ENCODE peak calls at places on chromosomes 6 and 20, in four cellular contexts. One of them, this sample, is unnamed.

GRCh38 chr20:17109307-17109706 is 117.5 kb upstream of the PCSK2 start:
- DNase-seq in WTC11: no peak
- DNase-seq in K562: no peak
- DNase-seq in HepG2: no peak
- DNase-seq in this sample: no peak

GRCh38 chr20:51784299-51784698 is 16.1 kb upstream of the ATP9A start:
- DNase-seq in WTC11: no peak
- DNase-seq in K562: no peak
- DNase-seq in HepG2: no peak
- DNase-seq in this sample: no peak

GRCh38 chr6:132131777-132132176 is 180.6 kb upstream of the CCN2 start:
- DNase-seq in WTC11: no peak
- DNase-seq in K562: no peak
- DNase-seq in HepG2: peak
- DNase-seq in this sample: peak

GRCh38 chr6:17867880-17868279 is 119.6 kb downstream of the KIF13A start:
- DNase-seq in WTC11: no peak
- DNase-seq in K562: no peak
- DNase-seq in HepG2: peak
- DNase-seq in this sample: no peak

GRCh38 chr6:169912266-169913095 is 161.1 kb downstream of the ERMARD start:
- DNase-seq in WTC11: no peak
- DNase-seq in K562: no peak
- DNase-seq in HepG2: no peak
- DNase-seq in this sample: no peak

GRCh38 chr6:25961619-25962367 is 809 bp upstream of the TRIM38 start:
- DNase-seq in WTC11: no peak
- DNase-seq in K562: peak
- DNase-seq in HepG2: peak
- DNase-seq in this sample: peak

GRCh38 chr6:5179917-5180316 is 80.8 kb downstream of the LYRM4 start:
- DNase-seq in WTC11: no peak
- DNase-seq in K562: no peak
- DNase-seq in HepG2: no peak
- DNase-seq in this sample: no peak

GRCh38 chr20:1430004-1430451 is 36.6 kb downstream of the NSFL1C start:
- DNase-seq in WTC11: no peak
- DNase-seq in K562: no peak
- DNase-seq in HepG2: no peak
- DNase-seq in this sample: no peak

GRCh38 chr20:5919634-5920544 is 30.4 kb downstream of the TRMT6 start:
- DNase-seq in WTC11: no peak
- DNase-seq in K562: no peak
- DNase-seq in HepG2: no peak
- DNase-seq in this sample: no peak

GRCh38 chr20:34111057-34111711 is 859 bp downstream of the EIF2S2 start:
- DNase-seq in WTC11: no peak
- DNase-seq in K562: no peak
- DNase-seq in HepG2: no peak
- DNase-seq in this sample: no peak

GRCh38 chr6:152110878-152111820 is 303.7 kb downstream of the ESR1 start:
- DNase-seq in WTC11: no peak
- DNase-seq in K562: no peak
- DNase-seq in HepG2: no peak
- DNase-seq in this sample: no peak

GRCh38 chr6:80227545-80227944 is 121.1 kb downstream of the BCKDHB start:
- DNase-seq in WTC11: no peak
- DNase-seq in K562: no peak
- DNase-seq in HepG2: no peak
- DNase-seq in this sample: no peak

GRCh38 chr6:81614292-81614691 is 138.2 kb downstream of the TENT5A start:
- DNase-seq in WTC11: no peak
- DNase-seq in K562: no peak
- DNase-seq in HepG2: peak
- DNase-seq in this sample: peak

GRCh38 chr6:134531611-134532010 is 213.7 kb upstream of the SGK1 start:
- DNase-seq in WTC11: no peak
- DNase-seq in K562: no peak
- DNase-seq in HepG2: no peak
- DNase-seq in this sample: no peak

GRCh38 chr20:23343590-23343989 is 7.0 kb upstream of the NXT1 start:
- DNase-seq in WTC11: no peak
- DNase-seq in K562: no peak
- DNase-seq in HepG2: no peak
- DNase-seq in this sample: no peak

GRCh38 chr20:50318709-50319108 is 128.1 kb downstream of the CEBPB start:
- DNase-seq in WTC11: no peak
- DNase-seq in K562: peak
- DNase-seq in HepG2: no peak
- DNase-seq in this sample: no peak

GRCh38 chr6:56729719-56730118 is 87.0 kb upstream of the DST start:
- DNase-seq in WTC11: no peak
- DNase-seq in K562: no peak
- DNase-seq in HepG2: no peak
- DNase-seq in this sample: no peak

GRCh38 chr6:53986165-53986720 is 125.0 kb upstream of the MLIP start:
- DNase-seq in WTC11: peak
- DNase-seq in K562: no peak
- DNase-seq in HepG2: peak
- DNase-seq in this sample: peak

GRCh38 chr6:15312500-15312899 is 66.6 kb downstream of the JARID2 start:
- DNase-seq in WTC11: no peak
- DNase-seq in K562: no peak
- DNase-seq in HepG2: no peak
- DNase-seq in this sample: no peak

GRCh38 chr6:42405025-42405424 is 46.7 kb downstream of the TRERF1 start:
- DNase-seq in WTC11: no peak
- DNase-seq in K562: no peak
- DNase-seq in HepG2: no peak
- DNase-seq in this sample: no peak
- TF ChIP-seq HMGXB4 in WTC11: no peak
- TF ChIP-seq HMGXB4 in K562: no peak
- TF ChIP-seq HMGXB4 in HepG2: no peak
- TF ChIP-seq HMGXB4 in this sample: no peak

GRCh38 chr20:4885877-4886276 is 115.4 kb downstream of the SLC23A2 start:
- DNase-seq in WTC11: no peak
- DNase-seq in K562: no peak
- DNase-seq in HepG2: no peak
- DNase-seq in this sample: no peak

GRCh38 chr20:4886771-4887527 is 114.4 kb downstream of the SLC23A2 start:
- DNase-seq in WTC11: no peak
- DNase-seq in K562: no peak
- DNase-seq in HepG2: no peak
- DNase-seq in this sample: no peak

GRCh38 chr20:4883546-4883945 is 117.8 kb downstream of the SLC23A2 start:
- DNase-seq in WTC11: no peak
- DNase-seq in K562: no peak
- DNase-seq in HepG2: no peak
- DNase-seq in this sample: no peak

GRCh38 chr20:4880051-4880450 is 121.3 kb downstream of the SLC23A2 start:
- DNase-seq in WTC11: no peak
- DNase-seq in K562: no peak
- DNase-seq in HepG2: no peak
- DNase-seq in this sample: no peak

GRCh38 chr20:4883051-4883450 is 118.3 kb downstream of the SLC23A2 start:
- DNase-seq in WTC11: no peak
- DNase-seq in K562: no peak
- DNase-seq in HepG2: no peak
- DNase-seq in this sample: no peak
- TF ChIP-seq HMGXB4 in WTC11: no peak
- TF ChIP-seq HMGXB4 in K562: no peak
- TF ChIP-seq HMGXB4 in HepG2: no peak
- TF ChIP-seq HMGXB4 in this sample: no peak

GRCh38 chr6:114739656-114740055 is 396.8 kb upstream of the HS3ST5 start:
- DNase-seq in WTC11: no peak
- DNase-seq in K562: no peak
- DNase-seq in HepG2: no peak
- DNase-seq in this sample: no peak
- TF ChIP-seq HMGXB4 in WTC11: no peak
- TF ChIP-seq HMGXB4 in K562: no peak
- TF ChIP-seq HMGXB4 in HepG2: no peak
- TF ChIP-seq HMGXB4 in this sample: no peak

DNA sequence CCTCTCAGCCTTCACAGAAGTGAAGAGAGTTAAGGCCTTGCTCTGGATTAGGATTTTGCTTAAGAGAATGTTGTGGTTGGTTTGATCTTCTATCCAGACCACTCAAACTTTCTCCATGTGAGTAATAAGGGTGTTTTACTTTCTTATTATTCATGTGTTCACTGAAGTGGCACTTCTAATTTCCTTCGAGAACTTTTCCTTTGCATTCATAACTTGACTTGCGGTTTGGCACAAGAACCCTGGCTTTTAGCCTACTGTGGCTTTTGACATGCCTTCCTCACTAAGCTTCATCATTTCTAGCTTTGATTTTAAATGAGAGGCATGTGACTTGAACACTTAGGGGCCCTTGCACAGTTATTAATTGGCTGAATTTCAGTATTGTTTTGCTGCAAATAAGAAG is 166.1 kb upstream of the OPRM1 start:
- DNase-seq in WTC11: no peak
- DNase-seq in K562: no peak
- DNase-seq in HepG2: no peak
- DNase-seq in this sample: no peak
- TF ChIP-seq HMGXB4 in WTC11: no peak
- TF ChIP-seq HMGXB4 in K562: no peak
- TF ChIP-seq HMGXB4 in HepG2: no peak
- TF ChIP-seq HMGXB4 in this sample: no peak

GRCh38 chr20:35601021-35601973 is 14.3 kb upstream of the SPAG4 start:
- DNase-seq in WTC11: peak
- DNase-seq in K562: peak
- DNase-seq in HepG2: peak
- DNase-seq in this sample: peak

GRCh38 chr20:35601990-35602389 is 13.6 kb upstream of the SPAG4 start:
- DNase-seq in WTC11: no peak
- DNase-seq in K562: no peak
- DNase-seq in HepG2: no peak
- DNase-seq in this sample: no peak

GRCh38 chr20:35598899-35599775 is 16.5 kb upstream of the SPAG4 start:
- DNase-seq in WTC11: peak
- DNase-seq in K562: peak
- DNase-seq in HepG2: no peak
- DNase-seq in this sample: no peak

GRCh38 chr20:35599776-35600120 is 15.9 kb upstream of the SPAG4 start:
- DNase-seq in WTC11: no peak
- DNase-seq in K562: no peak
- DNase-seq in HepG2: no peak
- DNase-seq in this sample: no peak

DNA sequence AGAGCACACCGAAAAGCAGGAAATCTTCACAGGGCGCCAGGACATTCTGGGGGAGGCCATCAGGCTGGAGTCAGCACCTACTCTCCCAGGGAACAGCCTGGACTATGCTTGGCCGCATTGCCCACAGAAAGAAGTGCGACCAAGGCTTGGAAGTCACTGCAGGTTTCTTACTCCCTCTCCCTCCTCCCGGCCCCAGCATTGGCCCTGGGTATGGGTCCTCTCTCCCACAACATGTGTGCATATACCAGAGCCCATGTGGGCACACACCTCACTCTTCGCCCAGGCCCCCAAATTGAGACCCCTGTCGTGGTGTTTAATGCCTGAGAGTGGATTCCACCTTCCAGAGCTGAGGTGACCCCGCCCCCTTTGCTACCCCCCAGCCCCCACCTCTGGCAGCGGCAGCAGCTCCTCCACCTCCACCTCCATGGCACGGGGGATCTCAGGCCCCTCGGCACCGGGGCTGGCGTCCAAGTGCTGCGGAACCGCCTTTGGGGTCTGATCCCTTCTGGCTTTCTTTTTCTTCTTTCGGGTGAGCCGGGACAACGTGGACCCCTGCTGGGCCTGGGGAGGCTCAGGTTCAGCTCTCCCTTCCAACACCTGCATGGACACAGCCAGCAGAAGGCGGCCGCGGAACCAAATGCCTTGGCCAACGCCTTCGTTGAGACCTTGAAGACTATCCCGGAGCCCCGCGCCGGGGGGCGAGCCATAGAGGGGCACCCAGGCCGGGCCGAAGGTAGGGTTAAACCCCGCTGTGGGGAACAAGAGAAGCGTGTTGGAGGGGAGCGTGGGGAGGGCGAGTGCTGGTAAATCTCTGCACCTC is 15.2 kb upstream of the SPAG4 start:
- DNase-seq in WTC11: peak
- DNase-seq in K562: peak
- DNase-seq in HepG2: no peak
- DNase-seq in this sample: no peak
- TF ChIP-seq HMGXB4 in WTC11: no peak
- TF ChIP-seq HMGXB4 in K562: no peak
- TF ChIP-seq HMGXB4 in HepG2: no peak
- TF ChIP-seq HMGXB4 in this sample: no peak

GRCh38 chr6:157982580-157983438 is 1.1 kb downstream of the SYNJ2 start:
- DNase-seq in WTC11: no peak
- DNase-seq in K562: peak
- DNase-seq in HepG2: peak
- DNase-seq in this sample: peak

GRCh38 chr6:157981395-157982296 is at the start of gene SYNJ2:
- DNase-seq in WTC11: peak
- DNase-seq in K562: peak
- DNase-seq in HepG2: peak
- DNase-seq in this sample: peak

GRCh38 chr6:157981132-157981394 is 600 bp upstream of the SYNJ2 start:
- DNase-seq in WTC11: no peak
- DNase-seq in K562: peak
- DNase-seq in HepG2: no peak
- DNase-seq in this sample: no peak

GRCh38 chr6:157982297-157982579 is 575 bp downstream of the SYNJ2 start:
- DNase-seq in WTC11: peak
- DNase-seq in K562: no peak
- DNase-seq in HepG2: peak
- DNase-seq in this sample: peak

DNA sequence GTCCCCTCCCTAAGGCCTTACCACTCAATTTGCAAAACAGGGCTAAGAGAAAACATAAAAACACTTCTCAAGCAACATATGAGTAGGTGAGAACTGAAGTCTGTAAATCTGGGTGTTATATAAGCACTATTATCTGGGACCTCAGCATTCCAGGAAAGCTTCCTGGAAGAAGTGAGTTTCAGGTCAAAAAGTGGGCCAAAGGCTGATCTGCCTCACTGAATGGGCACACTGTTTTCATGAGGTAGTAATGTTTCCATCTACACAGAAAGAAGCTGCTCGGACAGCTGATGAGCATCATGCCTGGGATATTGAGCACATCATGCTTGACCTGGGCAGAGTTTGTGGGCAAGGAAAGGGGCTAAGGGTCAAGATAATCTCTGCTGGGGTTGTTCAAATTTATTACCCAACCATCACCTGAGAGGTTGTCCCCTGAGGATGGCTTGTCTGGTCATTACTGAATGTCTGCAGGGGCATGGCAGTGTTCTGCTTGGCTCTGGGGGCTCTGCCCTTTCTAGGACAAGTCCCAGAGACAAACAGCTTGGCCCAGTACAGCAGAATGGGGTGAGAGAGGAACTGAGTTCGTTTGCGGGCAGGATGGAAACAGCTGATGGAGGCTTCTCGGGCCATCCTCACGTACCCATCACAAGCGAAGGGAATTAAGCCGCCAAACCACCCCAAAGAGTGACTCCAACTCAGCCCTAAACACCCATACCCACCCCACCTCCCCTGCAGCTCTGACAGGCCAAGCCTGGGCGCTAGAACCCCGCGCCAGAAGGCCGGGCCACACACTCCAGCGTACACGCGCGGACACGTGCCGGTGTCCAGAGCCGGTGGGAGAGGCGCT is 1.2 kb upstream of the SYNJ2 start:
- DNase-seq in WTC11: peak
- DNase-seq in K562: no peak
- DNase-seq in HepG2: peak
- DNase-seq in this sample: no peak
- TF ChIP-seq HMGXB4 in WTC11: no peak
- TF ChIP-seq HMGXB4 in K562: no peak
- TF ChIP-seq HMGXB4 in HepG2: no peak
- TF ChIP-seq HMGXB4 in this sample: no peak

This sample was measured in A549.